ENCODE peak calls at places on chromosome 5, in seven cellular contexts. T is activated T-cell treated with anti-CD3 and anti-CD28 coated beads, Interleukin-2, amount 50 U/mL, for 72 hours; I is heart left ventricle; J is retina; N is stimulated activated CD8-positive, alpha-beta memory T cell treated with anti-CD3 and anti-CD28 coated beads, Interleukin-4, amount 100 ng/mL, for 48 hours; Q is PC-9; R is HFF-Myc. U is an unnamed sample.

GRCh38 chr5:170522211-170523128 is 18.6 kb downstream of the KCNIP1 start:
- DNase-seq in J (peak; percentile 59), N (no peak), Q (peak; percentile 20), R (no peak), I (no peak), T (no peak), U (no peak)

GRCh38 chr5:99706160-99706559 is 777.4 kb upstream of the CHD1 start:
- DNase-seq in N (no peak), I (no peak), J (no peak), Q (no peak), T (no peak), R (no peak), U (no peak)

GRCh38 chr5:127517110-127517479 is 345 bp upstream of the PRRC1 start:
- DNase-seq in J (peak; percentile 71), N (no peak), R (peak; percentile 14), T (no peak), Q (no peak), I (no peak), U (no peak)

GRCh38 chr5:107516452-107517184 is 154.1 kb downstream of the EFNA5 start:
- DNase-seq in T (no peak), I (no peak), R (peak; percentile 51), Q (no peak), N (no peak), J (no peak), U (no peak)

GRCh38 chr5:94403483-94403882 is 214.9 kb downstream of the KIAA0825 start:
- DNase-seq in N (no peak), Q (no peak), I (no peak), T (no peak), J (no peak), R (no peak), U (no peak)

GRCh38 chr5:8208307-8208706 is 339.4 kb downstream of the MTRR start:
- DNase-seq in R (no peak), N (no peak), Q (no peak), J (no peak), I (no peak), T (no peak), U (no peak)

GRCh38 chr5:119578937-119579336 is 50.4 kb upstream of the FAM170A start:
- DNase-seq in N (no peak), R (peak; percentile 25), T (no peak), I (no peak), J (no peak), Q (peak; percentile 1), U (no peak)

GRCh38 chr5:168578506-168579205 is 512 bp downstream of the PANK3 start:
- DNase-seq in Q (no peak), N (peak; percentile 27), R (no peak), J (no peak), I (no peak), T (no peak), U (no peak)

GRCh38 chr5:133015466-133015865 is 10.9 kb downstream of the ZCCHC10 start:
- DNase-seq in I (no peak), R (no peak), N (no peak), Q (no peak), J (no peak), T (no peak), U (no peak)

GRCh38 chr5:119706049-119706448 is 76.7 kb downstream of the FAM170A start:
- DNase-seq in N (no peak), I (no peak), R (no peak), Q (no peak), J (no peak), T (no peak), U (no peak)

GRCh38 chr5:59660737-59661136 is 232.8 kb downstream of the PDE4D start:
- DNase-seq in J (no peak), I (no peak), N (no peak), Q (no peak), T (no peak), R (no peak), U (no peak)

GRCh38 chr5:57834829-57835554 is 352.4 kb upstream of the ACTBL2 start:
- DNase-seq in T (no peak), Q (no peak), J (no peak), N (no peak), R (no peak), I (no peak), U (no peak)

GRCh38 chr5:150206076-150206779 is 16.4 kb downstream of the SLC6A7 start:
- DNase-seq in N (no peak), I (no peak), J (no peak), R (no peak), Q (no peak), T (no peak), U (no peak)

GRCh38 chr5:129172561-129172960 is 78.0 kb downstream of the ISOC1 start:
- DNase-seq in N (no peak), J (no peak), I (no peak), R (no peak), Q (no peak), T (no peak), U (no peak)

GRCh38 chr5:16152601-16153568 is 26.7 kb downstream of the MARCHF11 start:
- DNase-seq in J (no peak), T (no peak), R (no peak), I (no peak), N (no peak), Q (no peak), U (no peak)

GRCh38 chr5:14449052-14449661 is 132.4 kb upstream of the OTULINL start:
- DNase-seq in N (no peak), I (no peak), T (no peak), J (no peak), R (peak; percentile 99), Q (no peak), U (no peak)

GRCh38 chr5:174523311-174524159 is 200.8 kb upstream of the MSX2 start:
- DNase-seq in T (no peak), Q (no peak), R (no peak), N (no peak), I (no peak), J (no peak), U (no peak)

GRCh38 chr5:43661102-43661501 is 58.1 kb downstream of the NNT start:
- DNase-seq in I (no peak), Q (peak; percentile 25), N (peak; percentile 52), J (no peak), R (no peak), T (peak; percentile 10), U (no peak)

GRCh38 chr5:168976311-168976893 is 324.5 kb downstream of the SLIT3 start:
- DNase-seq in T (no peak), N (no peak), R (no peak), J (no peak), Q (no peak), I (no peak), U (no peak)

GRCh38 chr5:65577141-65577540 is 14.0 kb downstream of the PPWD1 start:
- DNase-seq in Q (no peak), T (no peak), I (no peak), J (no peak), R (no peak), N (no peak), U (no peak)

GRCh38 chr5:135242021-135242480 is 157.0 kb downstream of the MACROH2A1 start:
- DNase-seq in Q (no peak), R (no peak), N (peak; percentile 7), J (no peak), I (peak; percentile 19), T (no peak), U (no peak)

GRCh38 chr5:124948062-124948753 is 201.8 kb upstream of the ZNF608 start:
- DNase-seq in I (peak; percentile 70), J (no peak), N (no peak), R (no peak), Q (no peak), T (no peak), U (no peak)

U was measured in D721Med.